ENCODE peak calls at places on chromosomes 13 and 19, in four cellular contexts. R is lung, L is neural progenitor cell, J is breast epithelium. T is an unnamed sample.

GRCh38 chr19:18385359-18385674 is 641 bp upstream of the GDF15 start:
- DNase-seq in R (no peak), L (no peak), J (no peak), T (no peak)

GRCh38 chr19:45781282-45782161 is 768 bp downstream of the DMPK start:
- DNase-seq in R (no peak), L (no peak), J (peak; percentile 64), T (no peak)

GRCh38 chr13:91544723-91545122 is 146.3 kb downstream of the GPC5 start:
- DNase-seq in R (no peak), L (peak; percentile 53), J (no peak), T (no peak)

GRCh38 chr13:50318887-50319286 is 303.6 kb downstream of the KCNRG start:
- DNase-seq in R (no peak), L (peak; percentile 8), J (no peak), T (no peak)

GRCh38 chr19:3175761-3176714 is 2.5 kb upstream of the S1PR4 start:
- DNase-seq in R (peak; percentile 92), L (no peak), J (peak; percentile 55), T (no peak)

GRCh38 chr19:50695251-50696064 is 24.1 kb downstream of the SHANK1 start:
- DNase-seq in R (no peak), L (peak; percentile 85), J (no peak), T (no peak)

GRCh38 chr19:49141352-49141751 is 13.8 kb downstream of the HRC start:
- DNase-seq in R (no peak), L (no peak), J (no peak), T (no peak)

GRCh38 chr13:20125129-20125782 is 35.6 kb downstream of the GJA3 start:
- DNase-seq in R (no peak), L (no peak), J (no peak), T (no peak)

GRCh38 chr19:49157445-49158224 is at the start of gene TRPM4:
- DNase-seq in R (peak; percentile 92), L (peak; percentile 96), J (peak; percentile 86), T (peak; percentile 93)

GRCh38 chr13:50747939-50748338 is 95.6 kb downstream of the DLEU7 start:
- DNase-seq in R (no peak), L (no peak), J (no peak), T (no peak)

GRCh38 chr13:112622375-112622774 is 34.4 kb upstream of the TUBGCP3 start:
- DNase-seq in R (no peak), L (no peak), J (no peak), T (no peak)

GRCh38 chr19:51807111-51807701 is 12.2 kb downstream of the FPR3 start:
- DNase-seq in R (no peak), L (no peak), J (no peak), T (no peak)

GRCh38 chr19:14425696-14426138 is 6.6 kb upstream of the DDX39A start:
- DNase-seq in R (no peak), L (no peak), J (no peak), T (no peak)

GRCh38 chr13:49110122-49110831 is 109.9 kb upstream of the MLNR start:
- DNase-seq in R (peak; percentile 85), L (peak; percentile 95), J (peak; percentile 70), T (peak; percentile 83)

GRCh38 chr13:28716511-28716910 is 2.3 kb downstream of the SLC46A3 start:
- DNase-seq in R (peak; percentile 69), L (no peak), J (peak; percentile 38), T (peak; percentile 68)

GRCh38 chr13:29684441-29684840 is 89.0 kb upstream of the SLC7A1 start:
- DNase-seq in R (no peak), L (no peak), J (no peak), T (no peak)

GRCh38 chr19:30340724-30341595 is 31.2 kb upstream of the ZNF536 start:
- DNase-seq in R (no peak), L (no peak), J (no peak), T (no peak)

GRCh38 chr13:81686877-81687276 is 1346.0 kb upstream of the SPRY2 start:
- DNase-seq in R (no peak), L (no peak), J (no peak), T (no peak)

GRCh38 chr19:55902080-55902751 is 29.9 kb downstream of the NLRP13 start:
- DNase-seq in R (no peak), L (no peak), J (no peak), T (no peak)

GRCh38 chr19:3725640-3726310 is 17.6 kb downstream of the TJP3 start:
- DNase-seq in R (peak; percentile 48), L (peak; percentile 82), J (peak; percentile 30), T (no peak)

GRCh38 chr13:25372275-25373081 is 704 bp downstream of the ATP8A2 start:
- DNase-seq in R (no peak), L (peak; percentile 66), J (no peak), T (no peak)

GRCh38 chr19:17686592-17687042 is 1.5 kb downstream of the UNC13A start:
- DNase-seq in R (no peak), L (peak; percentile 66), J (no peak), T (no peak)

GRCh38 chr19:17950310-17951150 is 16.4 kb upstream of the KCNN1 start:
- DNase-seq in R (no peak), L (peak; percentile 67), J (no peak), T (no peak)

GRCh38 chr13:113489549-113490495 is 689 bp downstream of the DCUN1D2 start:
- DNase-seq in R (peak; percentile 37), L (no peak), J (no peak), T (no peak)

GRCh38 chr19:13195678-13196077 is 45.5 kb downstream of the IER2 start:
- DNase-seq in R (peak; percentile 63), L (peak; percentile 79), J (no peak), T (no peak)

GRCh38 chr13:102642029-102642428 is 45.2 kb downstream of the TPP2 start:
- DNase-seq in R (no peak), L (no peak), J (no peak), T (no peak)

GRCh38 chr13:99280166-99280565 is 22.0 kb upstream of the GPR18 start:
- DNase-seq in R (no peak), L (no peak), J (no peak), T (no peak)

GRCh38 chr19:35318679-35319448 is 10.1 kb upstream of the CD22 start:
- DNase-seq in R (peak; percentile 70), L (no peak), J (peak; percentile 85), T (peak; percentile 72)

GRCh38 chr13:100392709-100393630 is 195.6 kb downstream of the GGACT start:
- DNase-seq in R (peak; percentile 78), L (no peak), J (peak; percentile 48), T (peak; percentile 95)

DNA sequence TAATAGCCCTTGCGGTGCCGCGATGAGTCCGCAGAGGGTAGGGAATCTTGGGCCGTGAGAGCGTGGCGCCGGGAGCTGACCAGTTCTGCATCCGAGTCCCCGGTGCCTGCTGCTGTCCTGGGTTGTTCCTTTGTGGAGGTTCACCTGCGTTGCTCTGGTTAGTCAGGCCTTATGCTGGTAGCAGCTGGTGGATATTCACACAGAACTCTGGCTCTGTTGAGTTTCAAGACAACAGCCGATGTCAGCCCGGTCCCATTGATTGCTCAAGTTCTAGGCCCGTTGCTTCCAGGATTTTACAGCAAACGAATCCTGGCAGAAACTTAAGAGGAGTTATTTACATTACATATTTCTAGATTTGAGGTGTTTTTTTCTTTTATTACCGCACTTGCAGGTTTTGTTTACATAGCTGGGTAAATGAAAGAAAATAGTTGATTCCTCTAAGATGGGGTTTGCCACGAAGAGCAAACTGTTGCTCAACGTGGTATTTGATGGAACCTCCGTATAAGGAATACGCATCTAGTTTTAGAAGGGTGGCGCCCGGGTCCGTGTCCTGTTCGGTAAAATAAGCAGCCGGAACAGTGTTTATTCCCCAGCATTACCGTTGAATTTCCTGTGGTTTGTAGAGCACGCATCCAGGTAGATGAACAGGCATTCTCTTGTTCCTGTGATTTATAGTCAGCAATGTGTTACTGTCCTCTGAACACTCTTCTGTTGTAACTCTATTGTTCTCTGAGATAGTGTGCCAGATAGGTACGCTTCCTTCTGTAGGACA is 1.3 kb downstream of the CLDN10 start:
- DNase-seq in R (no peak), L (peak; percentile 55), J (no peak), T (no peak)
- H3K27me3 ChIP-seq in R (peaks cover 6% of the 10 kb centered on the region), L (peaks cover 39% of the 10 kb centered on the region), J (peaks cover 62% of the 10 kb centered on the region), T (peaks cover 15% of the 10 kb centered on the region)

DNA sequence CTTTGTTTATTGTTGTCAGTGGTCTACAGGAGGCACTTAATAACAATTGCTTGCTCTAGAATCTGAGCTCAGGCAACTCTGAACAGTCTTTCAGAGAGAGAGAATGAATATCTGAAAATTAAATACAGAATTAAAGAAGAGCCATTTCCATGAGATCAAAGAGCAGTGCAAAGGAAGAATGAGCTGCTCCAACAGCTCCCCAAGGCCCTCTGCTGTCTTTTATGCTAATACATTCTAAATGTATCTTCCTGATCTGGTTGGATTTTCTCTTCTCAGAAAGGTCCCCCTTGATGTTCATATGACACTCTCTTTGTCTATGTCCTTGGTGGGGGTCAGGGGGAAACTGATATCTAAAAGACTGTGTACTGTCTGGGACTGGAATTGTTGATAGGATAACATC is 1029.6 kb downstream of the PCDH9 start:
- DNase-seq in R (no peak), L (no peak), J (no peak), T (no peak)
- TF ChIP-seq CTCF in R (no peak), L (no peak), J (no peak), T (no peak)

DNA sequence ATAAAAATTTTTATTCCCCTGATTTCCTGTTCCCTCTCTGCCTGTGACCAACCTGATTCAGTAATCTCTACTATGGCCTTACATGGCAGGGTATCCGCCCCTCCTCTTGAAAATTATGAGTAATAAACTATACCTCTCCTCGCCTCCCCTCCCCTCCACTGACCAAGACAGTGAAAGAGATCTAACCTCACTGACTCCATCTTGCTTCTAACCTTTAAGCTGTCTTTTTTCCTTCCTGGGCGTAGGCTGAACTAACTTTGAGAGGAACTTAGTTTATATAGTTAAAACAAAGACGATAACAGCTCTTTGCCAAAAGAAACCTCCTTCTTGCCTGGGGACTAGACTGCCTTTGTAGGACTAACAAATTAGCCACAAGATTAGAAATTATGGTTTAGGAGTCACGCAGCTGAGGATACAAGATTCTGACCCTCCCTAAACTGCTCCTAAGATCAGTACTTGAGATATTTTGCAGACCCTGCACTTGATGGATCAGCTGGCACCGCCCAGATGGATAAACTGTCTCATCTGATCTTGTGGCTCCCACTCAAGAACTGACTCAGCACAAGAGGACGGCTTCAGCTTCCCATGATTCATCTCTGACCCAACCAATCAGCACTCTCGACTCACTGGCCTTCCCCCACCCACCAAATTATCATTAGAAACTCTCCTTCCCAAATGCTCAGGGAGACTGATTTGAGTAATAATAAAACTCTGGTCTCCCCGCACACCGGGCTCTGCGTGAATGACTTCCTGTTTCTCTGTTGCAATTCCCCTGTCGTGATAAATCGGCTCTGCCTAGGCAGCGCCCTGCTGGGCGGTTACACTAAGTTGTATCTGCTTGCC is 187.1 kb downstream of the TDRD3 start:
- DNase-seq in R (no peak), L (peak; percentile 25), J (no peak), T (no peak)
- H3K4me3 ChIP-seq in R (no peak overlapping the region), L (no peak overlapping the region), J (peak overlapping the region; percentile 39), T (no peak overlapping the region)

GRCh38 chr19:1466018-1466460 is 13.0 kb downstream of the C19orf25 start:
- DNase-seq in R (no peak), L (no peak), J (no peak), T (no peak)

GRCh38 chr19:1467228-1467511 is 11.8 kb downstream of the C19orf25 start:
- DNase-seq in R (no peak), L (no peak), J (no peak), T (no peak)

GRCh38 chr19:1466461-1467227 is 12.4 kb downstream of the C19orf25 start:
- DNase-seq in R (no peak), L (peak; percentile 58), J (no peak), T (no peak)

GRCh38 chr19:1468274-1469199 is 10.5 kb downstream of the C19orf25 start:
- DNase-seq in R (no peak), L (peak; percentile 76), J (no peak), T (no peak)

GRCh38 chr19:1467512-1468273 is 11.3 kb downstream of the C19orf25 start:
- DNase-seq in R (no peak), L (peak; percentile 66), J (no peak), T (no peak)
- H3K27me3 ChIP-seq in R (peaks cover 16% of the 10 kb centered on the region), L (peaks cover 99% of the 10 kb centered on the region), J (peaks cover 65% of the 10 kb centered on the region), T (peaks cover 56% of the 10 kb centered on the region)